ENCODE peak calls at places on chromosomes 1 and 21, in seven cellular contexts. R is H1, I is HCT116, P is GM12878, K is A549, F is K562, G is endothelial cell of umbilical vein. O is an unnamed sample.

GRCh38 chr21:41764558-41765392 is 2.1 kb downstream of the RIPK4 start:
- DNase-seq in R (no peak), I (no peak), P (no peak), K (peak), F (no peak), G (no peak), O (no peak)

GRCh38 chr1:41239988-41240610 is 2.0 kb downstream of the SCMH1 start:
- DNase-seq in R (no peak), I (no peak), P (no peak), K (peak), F (no peak), G (peak), O (peak)

GRCh38 chr21:38989745-38990423 is 184.2 kb downstream of the ETS2 start:
- DNase-seq in R (no peak), I (no peak), P (no peak), K (no peak), F (no peak), G (peak), O (no peak)

GRCh38 chr1:76267631-76268030 is 193.1 kb downstream of the ST6GALNAC3 start:
- DNase-seq in R (no peak), I (no peak), P (no peak), K (no peak), F (no peak), G (no peak), O (no peak)

GRCh38 chr1:84959294-84959693 is 37.6 kb downstream of the MCOLN2 start:
- DNase-seq in R (no peak), I (no peak), P (peak), K (no peak), F (no peak), G (no peak), O (no peak)

GRCh38 chr1:164673584-164674214 is 114.7 kb downstream of the PBX1 start:
- DNase-seq in R (peak), I (no peak), P (no peak), K (peak), F (peak), G (no peak), O (peak)

GRCh38 chr1:224502459-224503160 is 68.0 kb upstream of the WDR26 start:
- DNase-seq in R (no peak), I (no peak), P (no peak), K (no peak), F (peak), G (peak), O (peak)

GRCh38 chr1:153506831-153507413 is 28.9 kb downstream of the S100A6 start:
- DNase-seq in R (no peak), I (no peak), P (no peak), K (peak), F (no peak), G (no peak), O (no peak)

GRCh38 chr1:107936498-107937481 is 28.2 kb downstream of the VAV3 start:
- DNase-seq in R (peak), I (peak), P (no peak), K (no peak), F (no peak), G (peak), O (peak)

GRCh38 chr1:70486676-70487470 is 75.8 kb downstream of the CTH start:
- DNase-seq in R (no peak), I (no peak), P (no peak), K (no peak), F (no peak), G (no peak), O (no peak)

GRCh38 chr21:46457801-46458314 is 833 bp upstream of the DIP2A start:
- DNase-seq in R (no peak), I (peak), P (no peak), K (peak), F (peak), G (peak), O (peak)

GRCh38 chr1:201933840-201934430 is 12.4 kb downstream of the LMOD1 start:
- DNase-seq in R (no peak), I (no peak), P (no peak), K (no peak), F (no peak), G (no peak), O (no peak)

GRCh38 chr1:243461700-243462099 is 205.9 kb downstream of the SDCCAG8 start:
- DNase-seq in R (peak), I (no peak), P (no peak), K (no peak), F (no peak), G (no peak), O (no peak)

GRCh38 chr21:34807881-34808568 is 139.2 kb downstream of the CLIC6 start:
- DNase-seq in R (no peak), I (peak), P (no peak), K (peak), F (no peak), G (peak), O (peak)

GRCh38 chr1:165883056-165883455 is 55.6 kb downstream of the UCK2 start:
- DNase-seq in R (no peak), I (no peak), P (no peak), K (no peak), F (no peak), G (no peak), O (peak)

GRCh38 chr1:202101182-202101581 is 21.5 kb upstream of the GPR37L1 start:
- DNase-seq in R (no peak), I (no peak), P (no peak), K (peak), F (no peak), G (no peak), O (no peak)

GRCh38 chr1:98556521-98557158 is 104.9 kb upstream of the SNX7 start:
- DNase-seq in R (no peak), I (peak), P (no peak), K (peak), F (peak), G (peak), O (peak)

GRCh38 chr1:189606795-189607476 is 870.7 kb downstream of the BRINP3 start:
- DNase-seq in R (no peak), I (no peak), P (no peak), K (peak), F (no peak), G (no peak), O (no peak)

GRCh38 chr1:195608883-195609282 is 999.4 kb downstream of the KCNT2 start:
- DNase-seq in R (no peak), I (no peak), P (no peak), K (no peak), F (no peak), G (no peak), O (no peak)
- TF ChIP-seq CTCF in R (no peak), I (no peak), P (no peak), K (no peak), F (no peak), G (no peak), O (peak)

GRCh38 chr1:226110249-226111108 is 48.0 kb downstream of the H3-3A start:
- DNase-seq in R (peak), I (no peak), P (peak), K (peak), F (peak), G (peak), O (peak)
- TF ChIP-seq POLR2A in R (no peak), I (no peak), P (peak), K (no peak), F (peak), G (no peak), O (peak)

GRCh38 chr1:184593612-184594011 is 161.0 kb downstream of the EDEM3 start:
- DNase-seq in R (no peak), I (no peak), P (no peak), K (peak), F (no peak), G (no peak), O (no peak)

GRCh38 chr1:184597652-184598357 is 156.9 kb downstream of the EDEM3 start:
- DNase-seq in R (no peak), I (no peak), P (no peak), K (no peak), F (no peak), G (peak), O (no peak)

GRCh38 chr1:184598403-184598802 is 156.3 kb downstream of the EDEM3 start:
- DNase-seq in R (no peak), I (no peak), P (no peak), K (no peak), F (no peak), G (no peak), O (no peak)

GRCh38 chr1:184595609-184596008 is 159.0 kb downstream of the EDEM3 start:
- DNase-seq in R (no peak), I (no peak), P (no peak), K (peak), F (no peak), G (no peak), O (peak)

DNA sequence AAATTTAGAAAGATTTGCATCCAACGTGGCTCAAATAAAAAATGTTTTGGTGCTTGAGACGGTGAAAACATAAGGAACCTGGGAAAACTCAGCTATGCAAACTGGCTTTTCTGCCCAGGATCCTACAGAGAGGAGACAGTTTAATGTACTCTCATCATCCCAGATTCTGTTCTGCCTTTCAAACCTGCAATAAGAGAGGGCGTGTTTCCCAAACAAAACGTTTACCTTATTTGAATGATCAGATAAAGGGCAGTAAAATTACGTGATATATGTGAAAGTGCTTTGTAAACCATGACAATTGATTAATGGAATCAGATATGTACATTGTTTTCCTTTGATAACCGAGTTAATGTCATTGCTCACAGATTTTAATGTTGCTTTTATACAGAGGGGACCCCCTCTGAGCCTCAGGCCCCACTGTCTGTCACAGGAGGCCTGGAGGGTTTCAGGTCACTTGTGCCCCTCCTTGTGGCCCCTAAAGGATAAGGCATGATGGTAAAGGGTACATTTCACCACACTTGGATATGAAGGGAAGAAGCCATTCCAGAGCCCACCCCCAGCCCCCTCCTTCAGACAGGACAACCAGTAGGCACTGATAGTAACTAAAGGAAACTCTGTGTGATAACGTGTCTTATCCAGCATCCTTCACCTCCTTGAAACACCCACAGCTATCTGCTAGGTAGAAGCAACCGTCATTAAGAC is 157.6 kb downstream of the EDEM3 start:
- DNase-seq in R (no peak), I (no peak), P (no peak), K (no peak), F (no peak), G (no peak), O (no peak)
- TF ChIP-seq MAX in R (no peak), I (no peak), P (no peak), K (no peak), F (no peak), G (no peak), O (no peak)

DNA sequence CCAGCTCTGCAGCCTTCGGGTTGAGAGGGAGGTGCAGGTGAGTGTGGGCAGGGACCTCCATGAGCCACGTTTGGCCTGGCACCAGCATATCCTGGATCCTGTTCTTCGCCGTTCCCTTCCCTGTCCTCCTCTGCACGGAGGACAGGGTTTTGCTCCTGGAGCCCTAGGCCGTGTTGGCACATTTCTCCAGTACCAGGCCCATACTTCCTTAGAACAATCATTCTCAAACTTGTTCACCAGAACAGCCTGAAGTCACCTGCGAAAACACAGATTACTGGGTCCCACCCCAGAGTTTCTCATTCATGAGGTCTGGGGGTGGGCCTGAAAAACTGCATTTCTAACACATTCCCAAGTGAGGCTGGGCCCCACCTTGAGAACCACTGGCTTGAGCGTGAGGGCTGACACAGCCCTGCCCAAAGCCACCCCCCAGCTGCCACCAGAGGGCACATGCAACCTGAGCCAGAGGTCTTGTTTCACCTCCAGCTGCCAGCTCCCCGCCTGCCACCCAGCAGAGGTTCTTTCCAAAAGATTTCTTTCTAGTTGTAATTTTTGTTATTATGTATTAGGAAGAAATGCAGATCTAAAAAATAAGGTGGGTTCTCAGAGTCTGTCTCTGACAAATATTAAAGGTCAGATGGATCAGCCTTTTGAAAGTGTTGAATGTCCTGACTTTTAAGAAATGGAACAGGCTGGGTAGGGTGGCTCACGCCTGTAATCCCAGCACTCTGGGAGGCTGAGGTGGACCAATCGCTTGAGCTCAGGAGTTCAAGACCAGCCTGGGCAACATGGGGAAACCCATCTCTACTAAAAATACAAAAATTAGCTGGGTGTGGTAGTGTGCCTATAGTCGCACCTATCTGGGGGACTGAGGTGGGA is 39.6 kb upstream of the LDLRAP1 start:
- DNase-seq in R (peak), I (peak), P (no peak), K (peak), F (no peak), G (peak), O (peak)
- TF ChIP-seq CTCF in R (peak), I (peak), P (peak), K (peak), F (peak), G (peak), O (peak)

GRCh38 chr1:39204441-39205081 is at the start of gene MACF1:
- DNase-seq in R (no peak), I (no peak), P (no peak), K (peak), F (peak), G (peak), O (peak)
- TF ChIP-seq POLR2A in R (no peak), I (no peak), P (no peak), K (no peak), F (peak), G (no peak), O (no peak)

GRCh38 chr1:185348995-185349394 is 32.0 kb upstream of the IVNS1ABP start:
- DNase-seq in R (no peak), I (no peak), P (no peak), K (no peak), F (no peak), G (no peak), O (no peak)

GRCh38 chr1:185348296-185348695 is 31.3 kb upstream of the IVNS1ABP start:
- DNase-seq in R (no peak), I (no peak), P (no peak), K (no peak), F (no peak), G (no peak), O (no peak)

GRCh38 chr1:185352067-185352466 is 35.0 kb upstream of the IVNS1ABP start:
- DNase-seq in R (no peak), I (no peak), P (no peak), K (no peak), F (no peak), G (peak), O (no peak)

GRCh38 chr1:185350027-185350442 is 33.0 kb upstream of the IVNS1ABP start:
- DNase-seq in R (no peak), I (no peak), P (no peak), K (no peak), F (no peak), G (no peak), O (no peak)

GRCh38 chr1:185349556-185349955 is 32.5 kb upstream of the IVNS1ABP start:
- DNase-seq in R (no peak), I (no peak), P (no peak), K (no peak), F (no peak), G (no peak), O (no peak)
- TF ChIP-seq MAX in R (no peak), I (no peak), P (no peak), K (no peak), F (no peak), G (no peak), O (no peak)

GRCh38 chr1:212591922-212592321 is 16.6 kb upstream of the ATF3 start:
- DNase-seq in R (no peak), I (no peak), P (no peak), K (no peak), F (no peak), G (no peak), O (no peak)
- TF ChIP-seq CTCF in R (no peak), I (no peak), P (no peak), K (no peak), F (no peak), G (no peak), O (no peak)

DNA sequence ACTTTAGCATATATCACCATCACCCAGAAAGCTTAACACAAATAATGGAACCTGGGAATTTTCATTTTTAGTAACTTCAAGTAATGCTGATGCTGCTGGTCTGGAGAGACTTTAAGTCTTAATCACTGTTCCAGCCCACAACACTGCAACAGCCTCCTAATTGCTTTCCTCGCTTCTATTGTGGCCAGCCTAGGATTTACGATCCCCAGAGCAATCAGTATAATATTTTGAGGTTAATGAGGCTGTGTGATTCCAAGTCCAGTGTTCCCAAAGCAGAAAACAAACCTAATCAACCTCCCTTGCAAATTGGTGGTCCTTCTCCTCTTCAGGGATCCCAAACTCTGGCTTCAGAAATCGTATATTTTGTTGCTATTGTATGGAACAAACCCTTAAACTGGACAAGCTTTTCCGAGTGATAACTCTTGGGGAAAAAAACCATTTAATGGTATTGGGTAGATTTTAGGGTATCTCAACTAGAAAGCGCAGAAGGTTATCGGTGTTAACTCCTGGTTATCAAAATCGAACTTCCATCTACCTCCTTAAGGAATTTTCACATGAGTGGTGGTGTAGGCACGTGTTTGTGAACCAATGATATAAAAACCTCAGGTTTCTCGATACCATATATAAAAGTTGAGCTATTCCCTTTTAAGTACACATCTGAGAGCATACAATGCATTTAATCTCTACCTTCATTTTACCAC is 50.0 kb upstream of the BOLA1 start:
- DNase-seq in R (no peak), I (no peak), P (no peak), K (no peak), F (no peak), G (no peak), O (peak)
- TF ChIP-seq POLR2A in R (no peak), I (no peak), P (no peak), K (no peak), F (peak), G (no peak), O (no peak)

O was measured in NB4.